ENCODE peak calls at places on chromosomes 5 and 9, in four cellular contexts. T is MM.1S, J is EH, W is NCI-H774. B is an unnamed sample.

GRCh38 chr9:135692410-135692809 is 6.9 kb downstream of the SOHLH1 start:
- DNase-seq in W (no peak), J (no peak), T (no peak), B (no peak)

GRCh38 chr9:38066167-38066906 is 2.7 kb downstream of the SHB start:
- DNase-seq in W (no peak), T (no peak), J (no peak), B (no peak)

GRCh38 chr9:114606068-114606467 is 5.0 kb upstream of the TMEM268 start:
- DNase-seq in W (no peak), J (no peak), T (no peak), B (no peak)

GRCh38 chr5:110768138-110768845 is 29.5 kb downstream of the SLC25A46 start:
- DNase-seq in T (no peak), W (no peak), J (peak), B (no peak)

GRCh38 chr5:151100690-151101089 is 19.9 kb upstream of the TNIP1 start:
- DNase-seq in T (no peak), W (no peak), J (no peak), B (no peak)

GRCh38 chr5:134418958-134419357 is 7.3 kb upstream of the CDKN2AIPNL start:
- DNase-seq in T (no peak), W (no peak), J (no peak), B (no peak)

GRCh38 chr9:129881547-129882324 is 46.5 kb downstream of the USP20 start:
- DNase-seq in W (no peak), T (no peak), J (no peak), B (no peak)

GRCh38 chr9:76135902-76136301 is 245.4 kb downstream of the PCSK5 start:
- DNase-seq in T (no peak), W (no peak), J (no peak), B (no peak)

GRCh38 chr5:157306690-157307089 is 40.8 kb downstream of the CYFIP2 start:
- DNase-seq in W (no peak), T (no peak), J (no peak), B (no peak)

GRCh38 chr9:133369923-133370322 is 5.9 kb downstream of the SURF4 start:
- DNase-seq in T (no peak), J (no peak), W (no peak), B (no peak)

GRCh38 chr9:16671591-16672137 is 198.8 kb downstream of the BNC2 start:
- DNase-seq in T (no peak), W (no peak), J (peak), B (no peak)

GRCh38 chr5:57804007-57804444 is 321.4 kb upstream of the ACTBL2 start:
- DNase-seq in J (peak), T (no peak), W (no peak), B (no peak)

GRCh38 chr5:68499952-68500351 is 284.4 kb downstream of the PIK3R1 start:
- DNase-seq in W (no peak), J (peak), T (no peak), B (no peak)

B was measured in progenitor cell of endocrine pancreas.